ENCODE peak calls at places on chromosome 10, in six cellular contexts. M is GM10248; Q is HT1080; D is activated naive CD8-positive, alpha-beta T cell treated with anti-CD3 and anti-CD28 coated beads, Interleukin-2, amount 50 U/mL, for 24 hours; A is OCI-LY7; F is spleen. V is an unnamed sample.

GRCh38 chr10:125836746-125837145 is 13.4 kb downstream of the BCCIP start:
- DNase-seq in Q (no peak), A (no peak), F (no peak), D (no peak), M (no peak), V (no peak)

GRCh38 chr10:82234173-82234572 is 359.2 kb downstream of the NRG3 start:
- DNase-seq in D (no peak), A (no peak), Q (no peak), M (no peak), F (no peak), V (no peak)

GRCh38 chr10:113775681-113776294 is 24.3 kb downstream of the PLEKHS1 start:
- DNase-seq in F (no peak), A (no peak), D (no peak), M (no peak), Q (no peak), V (no peak)

GRCh38 chr10:126569513-126570447 is 100.7 kb downstream of the C10orf90 start:
- DNase-seq in D (no peak), A (no peak), M (no peak), F (no peak), Q (peak; percentile 74), V (no peak)

GRCh38 chr10:114017873-114018272 is 25.8 kb upstream of the ADRB1 start:
- DNase-seq in F (no peak), Q (no peak), A (peak; percentile 51), M (no peak), D (no peak), V (no peak)

GRCh38 chr10:21978191-21978862 is 25.2 kb downstream of the DNAJC1 start:
- DNase-seq in M (no peak), F (no peak), A (no peak), D (no peak), Q (peak; percentile 70), V (no peak)

GRCh38 chr10:86292462-86293322 is 73.9 kb downstream of the GRID1 start:
- DNase-seq in F (peak; percentile 67), A (no peak), Q (no peak), D (no peak), M (no peak), V (no peak)

GRCh38 chr10:15293862-15294835 is 76.9 kb downstream of the FAM171A1 start:
- DNase-seq in F (no peak), D (no peak), M (no peak), Q (peak; percentile 64), A (no peak), V (no peak)

GRCh38 chr10:60942604-60943269 is 1.2 kb downstream of the RHOBTB1 start:
- DNase-seq in A (no peak), F (peak; percentile 84), M (peak; percentile 21), Q (no peak), D (peak; percentile 36), V (no peak)

GRCh38 chr10:62019013-62019684 is 117.7 kb downstream of the ARID5B start:
- DNase-seq in F (no peak), A (no peak), Q (no peak), M (no peak), D (no peak), V (no peak)

GRCh38 chr10:62627985-62628384 is 176.5 kb upstream of the ADO start:
- DNase-seq in A (no peak), Q (peak; percentile 73), M (no peak), F (no peak), D (no peak), V (no peak)

GRCh38 chr10:16989826-16990293 is 139.8 kb downstream of the CUBN start:
- DNase-seq in Q (peak; percentile 35), A (no peak), D (no peak), F (no peak), M (no peak), V (no peak)

GRCh38 chr10:680745-681144 is 8.7 kb downstream of the DIP2C start:
- DNase-seq in Q (no peak), D (no peak), F (no peak), M (no peak), A (no peak), V (no peak)

GRCh38 chr10:35592421-35592820 is 12.7 kb upstream of the GJD4 start:
- DNase-seq in Q (no peak), M (no peak), F (no peak), D (no peak), A (no peak), V (no peak)

GRCh38 chr10:32055478-32056135 is 618 bp downstream of the KIF5B start:
- DNase-seq in D (peak; percentile 67), A (peak; percentile 74), Q (peak; percentile 48), M (peak; percentile 71), F (peak; percentile 94), V (peak; percentile 74)

GRCh38 chr10:117007080-117007479 is 2.1 kb upstream of the SHTN1 start:
- DNase-seq in M (no peak), D (no peak), F (no peak), A (no peak), Q (peak; percentile 78), V (no peak)

GRCh38 chr10:78063236-78063635 is 29.6 kb downstream of the RPS24 start:
- DNase-seq in D (no peak), A (no peak), Q (no peak), F (no peak), M (no peak), V (no peak)

GRCh38 chr10:69853064-69853463 is 51.4 kb downstream of the COL13A1 start:
- DNase-seq in D (no peak), Q (no peak), F (no peak), A (no peak), M (no peak), V (no peak)

GRCh38 chr10:70418229-70418628 is 14.3 kb downstream of the EIF4EBP2 start:
- DNase-seq in D (peak; percentile 14), Q (peak; percentile 60), A (no peak), M (no peak), F (no peak), V (no peak)

GRCh38 chr10:133134411-133135115 is 25.5 kb upstream of the KNDC1 start:
- DNase-seq in F (peak; percentile 73), D (no peak), A (no peak), Q (no peak), M (no peak), V (no peak)

GRCh38 chr10:9824546-9825164 is 1193.0 kb upstream of the CELF2 start:
- DNase-seq in A (no peak), F (no peak), D (no peak), Q (no peak), M (no peak), V (no peak)

GRCh38 chr10:102208311-102209035 is 17.6 kb upstream of the ELOVL3 start:
- DNase-seq in D (no peak), M (no peak), Q (no peak), F (no peak), A (no peak), V (no peak)

GRCh38 chr10:132151286-132151950 is 35.3 kb upstream of the DPYSL4 start:
- DNase-seq in F (no peak), A (no peak), Q (no peak), D (no peak), M (no peak), V (no peak)

GRCh38 chr10:118209215-118209614 is 132.9 kb downstream of the FAM204A start:
- DNase-seq in Q (no peak), M (no peak), A (no peak), F (no peak), D (no peak), V (no peak)

GRCh38 chr10:29321656-29322055 is 32.8 kb downstream of the LYZL1 start:
- DNase-seq in Q (no peak), A (no peak), M (no peak), D (no peak), F (no peak), V (no peak)

GRCh38 chr10:108877130-108877529 is 1046.2 kb downstream of the XPNPEP1 start:
- DNase-seq in M (no peak), Q (no peak), D (no peak), F (no peak), A (no peak), V (no peak)

GRCh38 chr10:122637371-122637770 is 62.3 kb downstream of the C10orf120 start:
- DNase-seq in D (no peak), M (no peak), F (no peak), A (no peak), Q (no peak), V (no peak)

GRCh38 chr10:117424789-117425649 is 49.8 kb upstream of the PDZD8 start:
- DNase-seq in Q (no peak), M (no peak), F (no peak), D (no peak), A (no peak), V (no peak)

GRCh38 chr10:131814567-131815290 is 86.1 kb upstream of the PPP2R2D start:
- DNase-seq in M (no peak), F (no peak), A (no peak), Q (no peak), D (no peak), V (no peak)

GRCh38 chr10:83166344-83166743 is 973.0 kb upstream of the GHITM start:
- DNase-seq in D (no peak), Q (peak; percentile 35), F (no peak), M (no peak), A (no peak), V (peak; percentile 26)

GRCh38 chr10:82887488-82887887 is 1012.5 kb downstream of the NRG3 start:
- DNase-seq in D (no peak), Q (no peak), A (no peak), F (no peak), M (no peak), V (no peak)

GRCh38 chr10:105391670-105392331 is 750.7 kb downstream of the SORCS3 start:
- DNase-seq in M (no peak), F (no peak), Q (no peak), D (no peak), A (no peak), V (no peak)

GRCh38 chr10:94571528-94571927 is 25.9 kb downstream of the HELLS start:
- DNase-seq in D (no peak), M (no peak), Q (no peak), A (no peak), F (no peak), V (no peak)

GRCh38 chr10:92542458-92542857 is 31.4 kb downstream of the IDE start:
- DNase-seq in F (no peak), A (no peak), M (no peak), Q (no peak), D (no peak), V (no peak)

GRCh38 chr10:101291254-101292193 is 62.3 kb upstream of the LBX1 start:
- DNase-seq in Q (peak; percentile 62), M (peak; percentile 78), F (peak; percentile 85), D (peak; percentile 71), A (peak; percentile 44), V (peak; percentile 87)

V was measured in endothelial cell.